ENCODE peak calls at places on chromosomes 4 and X, in four cellular contexts. I is tibial artery, A is psoas muscle, X is brain microvascular endothelial cell. D is an unnamed sample.
A peak's percentile ranks its signal among the peaks of the same experiment; 100 is the strongest.

GRCh38 chrX:40966204-40966820 is 118.9 kb upstream of the USP9X start:
- DNase-seq in I (no peak), A (no peak), X (no peak), D (no peak)

GRCh38 chr4:145828802-145829485 is 109.7 kb downstream of the ZNF827 start:
- DNase-seq in I (no peak), A (no peak), X (no peak), D (no peak)

GRCh38 chr4:25810016-25810415 is 52.8 kb downstream of the SEL1L3 start:
- DNase-seq in I (no peak), A (no peak), X (no peak), D (peak; percentile 46)

GRCh38 chrX:72123471-72124185 is 8.1 kb downstream of the RTL5 start:
- DNase-seq in I (peak; percentile 75), A (peak; percentile 43), X (peak; percentile 61), D (peak; percentile 80)

GRCh38 chr4:38667005-38667771 is 3.2 kb downstream of the KLF3 start:
- DNase-seq in I (peak; percentile 88), A (peak; percentile 59), X (peak; percentile 98), D (peak; percentile 90)

GRCh38 chr4:173669460-173670179 is 139.6 kb upstream of the HAND2 start:
- DNase-seq in I (no peak), A (no peak), X (no peak), D (no peak)

GRCh38 chr4:157221895-157222763 is 1.6 kb downstream of the GRIA2 start:
- DNase-seq in I (no peak), A (no peak), X (no peak), D (no peak)

GRCh38 chr4:70706516-70706915 is 15.2 kb upstream of the RUFY3 start:
- DNase-seq in I (no peak), A (no peak), X (no peak), D (no peak)

GRCh38 chr4:683982-684571 is 4.9 kb downstream of the SLC49A3 start:
- DNase-seq in I (peak; percentile 58), A (peak; percentile 68), X (peak; percentile 47), D (no peak)

GRCh38 chrX:71195959-71196727 is 26.9 kb upstream of the GJB1 start:
- DNase-seq in I (no peak), A (no peak), X (no peak), D (no peak)

GRCh38 chr4:40016007-40016406 is 38.3 kb upstream of the PDS5A start:
- DNase-seq in I (no peak), A (no peak), X (no peak), D (no peak)

GRCh38 chrX:68708503-68709290 is 61.2 kb downstream of the STARD8 start:
- DNase-seq in I (no peak), A (no peak), X (no peak), D (no peak)

GRCh38 chr4:153137677-153138630 is 66.3 kb upstream of the TRIM2 start:
- DNase-seq in I (no peak), A (no peak), X (no peak), D (no peak)

GRCh38 chr4:122827258-122827887 is 742 bp downstream of the FGF2 start:
- DNase-seq in I (no peak), A (peak; percentile 64), X (peak; percentile 20), D (peak; percentile 81)

GRCh38 chrX:41563881-41564280 is 116.7 kb downstream of the NYX start:
- DNase-seq in I (no peak), A (no peak), X (no peak), D (no peak)

GRCh38 chr4:3313556-3314228 is 20.9 kb downstream of the RGS12 start:
- DNase-seq in I (no peak), A (no peak), X (no peak), D (peak; percentile 43)

GRCh38 chr4:1718095-1718850 is 2.9 kb downstream of the TMEM129 start:
- DNase-seq in I (peak; percentile 16), A (no peak), X (no peak), D (no peak)

GRCh38 chr4:105666693-105667092 is 41.8 kb downstream of the INTS12 start:
- DNase-seq in I (no peak), A (no peak), X (peak; percentile 3), D (no peak)

GRCh38 chr4:153513596-153513995 is 47.4 kb downstream of the TMEM131L start:
- DNase-seq in I (no peak), A (no peak), X (no peak), D (no peak)

GRCh38 chr4:66562276-66562806 is 892.1 kb upstream of the EPHA5 start:
- DNase-seq in I (no peak), A (no peak), X (peak; percentile 50), D (no peak)

GRCh38 chrX:134990475-134991473 is at the start of gene SMIM10:
- DNase-seq in I (peak; percentile 73), A (peak; percentile 83), X (peak; percentile 66), D (peak; percentile 81)

GRCh38 chr4:5199142-5199541 is 147.9 kb downstream of the STK32B start:
- DNase-seq in I (no peak), A (no peak), X (no peak), D (no peak)

GRCh38 chr4:163331629-163332360 is 601 bp downstream of the NPY1R start:
- DNase-seq in I (no peak), A (peak; percentile 15), X (no peak), D (no peak)
- TF ChIP-seq CTCF in I (peak; percentile 18), A (no peak), X (no peak), D (no peak)

DNA sequence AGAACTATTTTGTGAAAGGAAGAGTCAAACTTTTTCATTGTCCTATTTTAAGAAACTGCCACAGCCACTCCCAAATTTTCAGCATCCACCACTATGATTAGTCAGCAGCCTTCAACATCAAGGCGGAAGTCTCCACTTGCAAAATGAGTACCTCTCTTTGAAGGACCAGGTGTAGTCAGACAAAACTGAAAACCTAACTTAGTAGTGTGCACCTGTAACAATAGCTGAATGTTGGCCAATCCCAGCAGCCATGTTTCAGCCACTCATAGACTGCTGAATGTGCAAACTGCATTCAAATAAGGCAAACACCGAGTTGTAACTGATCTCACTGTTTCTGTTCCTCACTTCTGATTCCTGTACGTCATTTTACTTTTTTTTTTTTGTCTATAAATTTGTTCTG is 341.1 kb downstream of the IL15 start:
- DNase-seq in I (no peak), A (no peak), X (no peak), D (no peak)
- H3K4me3 ChIP-seq in I (no peak overlapping the region), A (no peak overlapping the region), X (no peak overlapping the region), D (no peak overlapping the region)

GRCh38 chr4:15495621-15496020 is 25.9 kb downstream of the CC2D2A start:
- DNase-seq in I (no peak), A (no peak), X (no peak), D (no peak)
- H3K27ac ChIP-seq in I (no peak overlapping the region), A (no peak overlapping the region), X (no peak overlapping the region), D (no peak overlapping the region)

GRCh38 chrX:79268788-79269187 is 98.3 kb downstream of the ITM2A start:
- DNase-seq in I (no peak), A (no peak), X (no peak), D (no peak)

GRCh38 chrX:79266702-79267101 is 100.4 kb downstream of the ITM2A start:
- DNase-seq in I (no peak), A (no peak), X (no peak), D (no peak)

DNA sequence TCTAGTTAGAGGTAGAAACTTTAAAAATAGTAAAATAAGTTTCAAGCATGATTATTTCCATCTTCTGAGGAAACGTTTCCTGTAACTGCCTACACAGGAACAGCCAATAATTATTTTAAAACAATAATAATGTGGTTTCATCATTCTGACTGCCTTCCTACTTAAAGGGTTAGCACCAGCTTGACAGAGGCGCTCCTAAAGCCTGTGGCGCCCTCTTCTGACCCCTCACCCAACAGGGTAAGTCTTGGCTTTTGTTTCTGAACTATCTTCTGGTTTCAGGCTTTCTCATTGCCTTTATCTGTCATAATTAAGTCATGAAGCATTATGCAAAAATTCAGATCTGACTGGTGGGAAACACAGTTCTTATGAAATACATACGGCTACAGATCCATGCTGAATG is 96.7 kb downstream of the ITM2A start:
- DNase-seq in I (peak; percentile 23), A (no peak), X (no peak), D (no peak)
- TF ChIP-seq CTCF in I (no peak), A (peak; percentile 25), X (no peak), D (no peak)

GRCh38 chrX:114599305-114599704 is 15.4 kb downstream of the HTR2C start:
- DNase-seq in I (no peak), A (no peak), X (no peak), D (no peak)

GRCh38 chrX:114599903-114600302 is 16.0 kb downstream of the HTR2C start:
- DNase-seq in I (no peak), A (no peak), X (no peak), D (no peak)
- H3K4me3 ChIP-seq in I (no peak overlapping the region), A (no peak overlapping the region), X (no peak overlapping the region), D (no peak overlapping the region)

GRCh38 chrX:154918060-154918483 is 31.9 kb downstream of the F8A1 start:
- DNase-seq in I (peak; percentile 26), A (peak; percentile 19), X (peak; percentile 75), D (no peak)
- H3K27ac ChIP-seq in I (no peak overlapping the region), A (no peak overlapping the region), X (no peak overlapping the region), D (no peak overlapping the region)

GRCh38 chrX:39705299-39705698 is 392.5 kb downstream of the BCOR start:
- DNase-seq in I (peak; percentile 66), A (peak; percentile 79), X (peak; percentile 74), D (no peak)
- TF ChIP-seq CTCF in I (peak; percentile 59), A (peak; percentile 64), X (peak; percentile 73), D (peak; percentile 19)

GRCh38 chr4:88010921-88011320 is 3.5 kb downstream of the PKD2 start:
- DNase-seq in I (no peak), A (no peak), X (no peak), D (no peak)
- H3K4me3 ChIP-seq in I (peak overlapping the region; percentile 100), A (no peak overlapping the region), X (peak overlapping the region; percentile 1), D (peak overlapping the region; percentile 97)

GRCh38 chr4:23947826-23948225 is 58.0 kb upstream of the PPARGC1A start:
- DNase-seq in I (no peak), A (no peak), X (peak; percentile 20), D (no peak)

GRCh38 chr4:23943478-23943877 is 53.6 kb upstream of the PPARGC1A start:
- DNase-seq in I (no peak), A (no peak), X (no peak), D (no peak)

GRCh38 chr4:23942491-23942890 is 52.6 kb upstream of the PPARGC1A start:
- DNase-seq in I (no peak), A (no peak), X (no peak), D (no peak)

GRCh38 chr4:23946307-23946706 is 56.5 kb upstream of the PPARGC1A start:
- DNase-seq in I (no peak), A (no peak), X (no peak), D (no peak)

DNA sequence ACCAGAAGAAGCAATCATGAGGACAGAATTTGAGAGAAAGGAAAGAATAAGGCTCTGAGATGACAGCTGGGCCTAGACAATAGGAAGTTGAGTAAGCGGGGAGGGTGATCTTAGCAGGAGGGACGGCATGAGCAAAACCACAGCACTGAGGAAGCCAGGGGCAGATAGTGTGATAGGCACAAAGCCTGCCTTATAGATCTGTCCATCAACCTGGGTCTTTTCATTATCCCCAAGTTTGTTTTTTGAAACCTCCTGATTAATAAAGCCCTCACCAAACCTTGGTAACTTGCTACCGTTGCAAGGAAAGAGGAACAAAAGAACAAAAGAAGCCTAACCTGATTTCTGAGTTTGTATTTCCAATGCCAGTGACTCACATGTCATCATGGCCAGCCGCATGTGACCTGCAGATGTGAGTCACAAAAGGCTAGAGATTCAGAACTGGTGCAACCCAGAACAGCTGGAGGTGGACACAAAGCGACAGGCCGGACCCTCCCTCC is 55.7 kb upstream of the PPARGC1A start:
- DNase-seq in I (peak; percentile 48), A (peak; percentile 62), X (peak; percentile 84), D (no peak)
- H3K27ac ChIP-seq in I (no peak overlapping the region), A (peak overlapping the region; percentile 61), X (peak overlapping the region; percentile 73), D (no peak overlapping the region)

GRCh38 chrX:29913647-29914046 is 301.7 kb upstream of the MAGEB2 start:
- DNase-seq in I (no peak), A (no peak), X (no peak), D (no peak)

GRCh38 chrX:29911673-29912072 is 303.7 kb upstream of the MAGEB2 start:
- DNase-seq in I (no peak), A (no peak), X (no peak), D (no peak)
- TF ChIP-seq CTCF in I (no peak), A (no peak), X (no peak), D (no peak)